ENCODE peak calls at places on chromosomes 12 and 14, in ten cellular contexts. E, L, S, C, B, T, N, P, O and J are unnamed samples. For H3K27me3, the result is how much of the 10 kb centered on the place peaks cover.

GRCh38 chr12:1815814-1816729 is 4.3 kb upstream of the LRTM2 start:
- DNase-seq in L (no peak), E (no peak), C (no peak), B (no peak), P (peak), T (no peak), N (no peak), O (no peak), S (no peak), J (no peak)

GRCh38 chr14:73008501-73008900 is 18.4 kb downstream of the ZFYVE1 start:
- DNase-seq in T (no peak), C (no peak), B (peak), P (no peak), S (no peak), O (no peak), E (peak), N (no peak), L (no peak), J (no peak)

GRCh38 chr12:46778415-46778814 is 47.4 kb downstream of the SLC38A4 start:
- DNase-seq in E (no peak), L (no peak), N (no peak), B (no peak), S (no peak), C (no peak), O (no peak), T (no peak), P (no peak), J (no peak)

GRCh38 chr14:22002860-22003284 is 329.3 kb upstream of the OR4E1 start:
- DNase-seq in S (no peak), P (no peak), B (no peak), O (no peak), C (peak), L (no peak), T (no peak), N (no peak), E (no peak), J (no peak)

GRCh38 chr14:21184252-21184651 is 28.4 kb upstream of the OR5AU1 start:
- DNase-seq in C (no peak), P (no peak), N (no peak), B (no peak), E (no peak), T (no peak), L (no peak), O (no peak), S (no peak), J (no peak)

GRCh38 chr12:51846911-51847829 is 1.3 kb downstream of the FIGNL2 start:
- DNase-seq in L (no peak), N (no peak), B (peak), P (peak), S (no peak), O (peak), E (peak), T (no peak), C (no peak), J (no peak)

GRCh38 chr12:109900752-109901580 is 892 bp downstream of the TCHP start:
- DNase-seq in E (no peak), P (no peak), O (no peak), C (no peak), L (no peak), T (no peak), B (no peak), S (no peak), N (no peak), J (no peak)

GRCh38 chr14:22837750-22838538 is 1.6 kb downstream of the MMP14 start:
- DNase-seq in N (no peak), E (peak), T (peak), P (no peak), C (no peak), L (no peak), S (no peak), O (no peak), B (peak), J (peak)

GRCh38 chr12:95788637-95789036 is 1.9 kb downstream of the NTN4 start:
- DNase-seq in E (no peak), N (no peak), T (no peak), S (no peak), C (no peak), L (no peak), P (no peak), B (no peak), O (no peak), J (no peak)

GRCh38 chr14:70857499-70857895 is 48.2 kb upstream of the MAP3K9 start:
- DNase-seq in C (no peak), O (no peak), T (no peak), L (no peak), B (no peak), N (no peak), P (no peak), E (no peak), S (no peak), J (no peak)

GRCh38 chr12:80166751-80167150 is 67.4 kb downstream of the OTOGL start:
- DNase-seq in N (no peak), P (no peak), E (no peak), C (no peak), B (no peak), T (no peak), L (no peak), S (no peak), O (no peak), J (no peak)

GRCh38 chr12:52151859-52152783 is 39.7 kb downstream of the KRT80 start:
- DNase-seq in N (peak), O (peak), L (no peak), B (peak), C (peak), T (peak), E (peak), S (no peak), P (peak), J (no peak)

GRCh38 chr12:121781751-121782615 is 11.5 kb downstream of the RHOF start:
- DNase-seq in O (no peak), P (peak), E (no peak), C (peak), L (no peak), T (no peak), B (no peak), S (no peak), N (no peak), J (no peak)

GRCh38 chr12:86748874-86749273 is 492.7 kb upstream of the MGAT4C start:
- DNase-seq in E (no peak), N (no peak), B (no peak), L (no peak), P (no peak), T (no peak), C (no peak), O (no peak), S (no peak), J (no peak)

GRCh38 chr12:76627346-76628135 is 68.0 kb upstream of the OSBPL8 start:
- DNase-seq in N (no peak), P (no peak), O (no peak), S (no peak), L (no peak), C (no peak), T (no peak), B (no peak), E (no peak), J (no peak)

GRCh38 chr12:13152756-13153155 is 43.8 kb upstream of the EMP1 start:
- DNase-seq in T (no peak), B (no peak), S (no peak), E (no peak), L (no peak), N (no peak), O (no peak), P (no peak), C (no peak), J (no peak)

GRCh38 chr12:118102070-118102469 is 1.7 kb downstream of the VSIG10 start:
- DNase-seq in B (no peak), O (peak), N (peak), L (no peak), C (no peak), P (no peak), S (no peak), T (no peak), E (no peak), J (no peak)

GRCh38 chr12:91272456-91273063 is 89.9 kb upstream of the DCN start:
- DNase-seq in B (peak), C (no peak), T (peak), N (peak), E (peak), O (no peak), L (no peak), S (no peak), P (no peak), J (peak)

GRCh38 chr14:59360923-59361794 is 104.0 kb downstream of the GPR135 start:
- DNase-seq in B (peak), T (peak), N (peak), P (no peak), O (peak), E (peak), S (no peak), L (no peak), C (no peak), J (no peak)

GRCh38 chr12:26331960-26332359 is 136.6 kb downstream of the SSPN start:
- DNase-seq in C (no peak), E (no peak), P (no peak), O (no peak), N (no peak), L (no peak), B (no peak), T (no peak), S (no peak), J (no peak)

GRCh38 chr12:54759751-54760150 is 94.6 kb upstream of the MUCL1 start:
- DNase-seq in C (no peak), E (no peak), P (peak), N (no peak), B (no peak), L (peak), T (no peak), O (no peak), S (no peak), J (no peak)

GRCh38 chr12:94615284-94616216 is 34.8 kb downstream of the TMCC3 start:
- DNase-seq in E (no peak), S (no peak), B (peak), L (no peak), T (no peak), C (no peak), N (peak), O (peak), P (no peak), J (peak)

GRCh38 chr14:75262641-75263040 is 16.0 kb upstream of the FOS start:
- DNase-seq in T (no peak), P (no peak), B (no peak), L (no peak), N (no peak), C (no peak), E (no peak), S (no peak), O (no peak), J (no peak)

GRCh38 chr12:31773223-31773750 is 44.5 kb upstream of the AMN1 start:
- DNase-seq in O (peak), S (no peak), E (no peak), B (no peak), L (no peak), C (no peak), P (no peak), T (no peak), N (peak), J (no peak)

DNA sequence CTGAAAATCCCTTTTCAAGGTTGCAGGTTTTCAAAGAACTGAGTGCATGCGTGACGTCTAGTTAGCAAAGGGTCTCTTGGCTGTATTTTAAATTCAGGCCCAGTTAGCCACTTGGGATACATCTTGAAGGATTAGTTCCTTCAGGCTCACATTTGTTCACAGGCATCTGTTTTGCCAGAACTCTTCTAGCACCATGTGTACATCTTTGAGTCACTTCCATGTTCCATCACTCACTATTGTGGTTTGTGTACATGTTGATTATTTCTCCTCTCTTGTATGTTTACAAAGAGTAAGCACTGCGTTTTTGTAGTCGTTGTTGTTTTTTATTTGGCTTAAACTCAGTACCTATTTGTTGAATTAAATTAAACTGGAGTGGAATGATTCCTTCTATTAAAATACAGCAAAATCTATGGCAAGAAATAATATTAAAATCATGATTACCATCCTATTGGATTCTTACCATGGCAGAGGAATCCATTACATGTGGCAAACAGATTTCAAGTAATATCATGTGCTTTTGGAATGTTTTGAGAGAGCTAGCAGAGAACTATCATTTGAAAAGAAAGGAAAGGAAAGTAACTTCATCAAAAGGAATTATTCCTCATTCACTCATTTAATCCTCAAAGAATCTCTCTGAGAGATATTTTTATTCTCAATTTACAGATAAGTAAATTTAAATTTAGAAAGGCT is 438.9 kb upstream of the FAR2 start:
- DNase-seq in P (no peak), N (no peak), B (no peak), O (no peak), S (no peak), E (no peak), T (no peak), L (no peak), C (no peak), J (no peak)
- H3K27ac ChIP-seq in P (no peak), N (no peak), B (no peak), O (no peak), S (no peak), E (no peak), T (no peak), L (no peak), C (no peak), J (no peak)

GRCh38 chr12:122965356-122965755 is 907 bp downstream of the ABCB9 start:
- DNase-seq in C (no peak), T (peak), E (no peak), L (no peak), P (no peak), O (no peak), B (peak), S (no peak), N (no peak), J (no peak)
- H3K4me3 ChIP-seq in C (peak), T (peak), E (peak), L (no peak), P (peak), O (no peak), B (peak), S (peak), N (peak), J (peak)

GRCh38 chr12:3328571-3328970 is 162.4 kb upstream of the PRMT8 start:
- DNase-seq in L (no peak), T (no peak), E (no peak), N (no peak), O (no peak), B (no peak), P (no peak), S (no peak), C (peak), J (no peak)
- H3K27me3 ChIP-seq in L (under half), T (under half), E (under half), N (under half), O (under half), B (under half), P (under half), S (under half), C (under half), J (under half)

GRCh38 chr14:47195582-47195981 is 479.8 kb downstream of the MDGA2 start:
- DNase-seq in S (no peak), N (no peak), O (no peak), L (no peak), P (no peak), B (no peak), T (no peak), E (no peak), C (no peak), J (no peak)

GRCh38 chr14:47189911-47190503 is 485.4 kb downstream of the MDGA2 start:
- DNase-seq in B (no peak), L (no peak), C (no peak), S (no peak), P (no peak), O (no peak), N (no peak), E (no peak), T (no peak), J (no peak)

GRCh38 chr14:47186491-47186890 is 488.9 kb downstream of the MDGA2 start:
- DNase-seq in P (no peak), E (no peak), B (no peak), N (no peak), C (no peak), L (no peak), O (no peak), T (no peak), S (no peak), J (no peak)

GRCh38 chr14:47194051-47194450 is 481.4 kb downstream of the MDGA2 start:
- DNase-seq in C (no peak), E (no peak), P (no peak), T (no peak), N (no peak), S (no peak), O (no peak), L (no peak), B (no peak), J (no peak)

DNA sequence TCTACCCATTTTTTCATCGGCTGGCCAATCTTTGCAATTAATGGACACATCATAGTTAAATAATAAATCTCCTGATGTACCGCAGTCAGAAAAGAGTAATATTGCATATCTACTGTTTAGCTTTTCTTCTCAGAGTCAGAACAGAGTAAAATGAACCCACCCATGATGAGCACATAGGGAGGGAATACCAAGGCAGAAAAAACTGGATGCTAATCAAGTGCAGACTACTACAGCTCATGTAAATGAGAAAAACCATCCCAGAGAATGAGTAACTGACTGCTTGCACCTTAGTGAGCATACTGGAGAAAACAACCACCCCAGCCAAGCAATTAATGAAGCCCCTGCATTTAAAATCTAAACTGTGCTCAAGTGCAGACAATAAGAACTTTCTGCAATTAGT is 483.7 kb downstream of the MDGA2 start:
- DNase-seq in L (no peak), O (no peak), N (no peak), P (no peak), S (no peak), C (no peak), B (no peak), E (no peak), T (no peak), J (no peak)
- H3K27ac ChIP-seq in L (no peak), O (no peak), N (no peak), P (no peak), S (no peak), C (no peak), B (no peak), E (no peak), T (no peak), J (no peak)

DNA sequence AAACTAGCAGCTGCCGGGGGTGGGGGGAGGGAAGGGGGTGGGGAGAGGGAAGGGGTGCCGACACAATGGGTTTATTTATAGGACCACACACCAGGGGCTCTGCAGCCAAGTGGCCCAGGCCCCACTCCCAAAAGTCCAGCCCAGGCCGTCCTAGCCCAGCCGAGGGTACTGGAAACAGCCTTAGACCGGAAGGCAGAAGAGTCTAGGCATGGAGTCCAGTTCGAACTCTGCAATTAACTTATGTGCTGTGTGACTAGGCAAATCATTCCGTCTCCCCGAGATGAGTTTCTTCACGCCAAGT is 18.1 kb downstream of the NCKAP5L start:
- DNase-seq in O (no peak), C (no peak), P (no peak), B (no peak), T (no peak), N (no peak), L (no peak), S (no peak), E (no peak), J (no peak)
- H3K4me3 ChIP-seq in O (no peak), C (no peak), P (no peak), B (no peak), T (no peak), N (no peak), L (no peak), S (no peak), E (no peak), J (no peak)

GRCh38 chr14:101446387-101446969 is 114.8 kb upstream of the DIO3 start:
- DNase-seq in B (no peak), O (no peak), L (no peak), C (no peak), P (no peak), N (no peak), E (no peak), S (no peak), T (no peak), J (no peak)

GRCh38 chr14:101453225-101453624 is 108.1 kb upstream of the DIO3 start:
- DNase-seq in E (no peak), N (no peak), L (no peak), S (no peak), C (no peak), B (no peak), T (no peak), P (no peak), O (no peak), J (no peak)

GRCh38 chr14:101445278-101445677 is 116.0 kb upstream of the DIO3 start:
- DNase-seq in E (no peak), T (no peak), S (no peak), O (no peak), P (no peak), N (no peak), B (no peak), C (no peak), L (no peak), J (no peak)

GRCh38 chr14:101451166-101451565 is 110.1 kb upstream of the DIO3 start:
- DNase-seq in P (no peak), O (no peak), B (no peak), N (no peak), S (no peak), E (no peak), T (no peak), C (no peak), L (no peak), J (no peak)

GRCh38 chr14:101449114-101449513 is 112.2 kb upstream of the DIO3 start:
- DNase-seq in N (no peak), C (no peak), E (no peak), O (no peak), B (no peak), L (no peak), T (no peak), S (no peak), P (no peak), J (no peak)
- H3K27me3 ChIP-seq in N (under half), C (under half), E (under half), O (under half), B (under half), L (under half), T (under half), S (under half), P (under half), J (under half)

DNA sequence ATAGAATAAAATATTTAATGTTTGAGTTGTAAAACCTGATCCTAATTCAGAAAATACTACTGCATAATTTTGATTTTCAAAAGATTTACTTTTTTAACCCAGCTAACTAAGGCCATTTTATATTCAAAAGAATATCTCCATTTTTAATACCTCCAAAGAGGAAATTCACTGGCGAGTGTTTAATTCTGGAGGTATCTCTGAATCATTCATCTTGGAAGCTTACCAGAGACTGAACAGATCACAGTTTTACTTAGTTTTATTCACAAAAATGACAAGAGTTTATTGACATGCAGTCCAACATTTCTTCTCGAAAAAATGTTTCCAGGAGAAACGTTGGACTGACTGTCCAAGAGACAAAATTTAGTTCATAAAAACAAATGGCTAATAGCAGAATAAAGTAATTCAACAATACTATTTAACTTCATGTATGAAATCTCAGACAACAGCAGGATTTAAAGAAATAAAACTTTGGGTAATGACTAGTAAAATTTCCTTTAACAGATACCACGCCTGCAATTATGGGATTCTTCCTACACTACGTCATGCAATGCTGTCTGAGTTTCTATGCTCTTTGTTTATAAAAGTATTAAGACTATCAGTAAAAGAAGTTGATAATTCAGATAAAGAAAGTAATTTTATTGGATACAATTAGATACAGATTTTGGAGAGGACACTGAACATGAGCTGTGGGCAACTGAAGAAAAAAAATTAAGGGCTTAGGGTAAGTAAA is 308.6 kb upstream of the LRFN5 start:
- DNase-seq in B (no peak), L (no peak), C (no peak), O (no peak), S (no peak), P (no peak), E (no peak), N (no peak), T (no peak), J (no peak)
- H3K27ac ChIP-seq in B (no peak), L (no peak), C (no peak), O (no peak), S (no peak), P (no peak), E (no peak), N (no peak), T (no peak), J (no peak)